ENCODE peak calls at places on chromosomes 16 and 17, in eight cellular contexts. N is substantia nigra; F is neural progenitor cell; D is effector memory CD4-positive, alpha-beta T cell; H is HS-5; C is Kasumi-1; M is H7; Q is dorsolateral prefrontal cortex. A is an unnamed sample.

GRCh38 chr17:19361326-19361725 is 1.2 kb downstream of the B9D1 start:
- DNase-seq in N (no peak), F (no peak), D (no peak), H (no peak), C (no peak), M (no peak), Q (no peak), A (no peak)

GRCh38 chr17:44024853-44025252 is 10.1 kb upstream of the TMEM101 start:
- DNase-seq in N (no peak), F (no peak), D (no peak), H (no peak), C (no peak), M (no peak), Q (no peak), A (no peak)

GRCh38 chr16:10927497-10928112 is 14.7 kb downstream of the DEXI start:
- DNase-seq in N (no peak), F (no peak), D (no peak), H (no peak), C (no peak), M (no peak), Q (no peak), A (no peak)

GRCh38 chr16:86108062-86108461 is 209.1 kb downstream of the IRF8 start:
- DNase-seq in N (no peak), F (no peak), D (no peak), H (no peak), C (no peak), M (no peak), Q (no peak), A (no peak)

GRCh38 chr17:72336026-72336803 is 215.4 kb downstream of the SOX9 start:
- DNase-seq in N (peak), F (peak), D (no peak), H (no peak), C (no peak), M (peak), Q (no peak), A (no peak)

GRCh38 chr17:82065638-82066303 is at the start of gene DUS1L:
- DNase-seq in N (peak), F (peak), D (peak), H (no peak), C (peak), M (peak), Q (peak), A (peak)

GRCh38 chr16:81311762-81312161 is 3.0 kb upstream of the GAN start:
- DNase-seq in N (no peak), F (no peak), D (no peak), H (no peak), C (no peak), M (no peak), Q (no peak), A (no peak)

GRCh38 chr16:64416232-64417010 is 705.4 kb downstream of the CDH11 start:
- DNase-seq in N (no peak), F (no peak), D (no peak), H (no peak), C (no peak), M (no peak), Q (no peak), A (no peak)

GRCh38 chr16:52446076-52446475 is 100.9 kb downstream of the TOX3 start:
- DNase-seq in N (no peak), F (no peak), D (no peak), H (no peak), C (no peak), M (peak), Q (peak), A (no peak)

GRCh38 chr16:1596516-1596915 is 15.4 kb downstream of the IFT140 start:
- DNase-seq in N (no peak), F (no peak), D (no peak), H (no peak), C (no peak), M (no peak), Q (no peak), A (no peak)

GRCh38 chr17:41613277-41614082 is 913 bp upstream of the KRT16 start:
- DNase-seq in N (no peak), F (no peak), D (no peak), H (no peak), C (no peak), M (peak), Q (no peak), A (no peak)

GRCh38 chr17:63447688-63448005 is 1.5 kb upstream of the CYB561 start:
- DNase-seq in N (no peak), F (no peak), D (no peak), H (no peak), C (peak), M (peak), Q (no peak), A (no peak)

GRCh38 chr16:87226926-87227650 is 90.1 kb downstream of the C16orf95 start:
- DNase-seq in N (no peak), F (no peak), D (no peak), H (no peak), C (no peak), M (no peak), Q (no peak), A (no peak)

GRCh38 chr17:70310251-70310672 is 140.9 kb downstream of the KCNJ2 start:
- DNase-seq in N (no peak), F (no peak), D (no peak), H (no peak), C (no peak), M (no peak), Q (no peak), A (no peak)

GRCh38 chr16:87318158-87318644 is 1.0 kb upstream of the C16orf95 start:
- DNase-seq in N (no peak), F (no peak), D (no peak), H (no peak), C (no peak), M (no peak), Q (no peak), A (peak)

GRCh38 chr16:46673320-46674013 is 15.5 kb downstream of the VPS35 start:
- DNase-seq in N (no peak), F (peak), D (peak), H (no peak), C (peak), M (peak), Q (peak), A (no peak)

GRCh38 chr17:27529230-27529796 is 73.1 kb downstream of the KSR1 start:
- DNase-seq in N (no peak), F (no peak), D (no peak), H (no peak), C (peak), M (no peak), Q (no peak), A (peak)

GRCh38 chr17:59355030-59355694 is 23.7 kb downstream of the YPEL2 start:
- DNase-seq in N (no peak), F (no peak), D (no peak), H (no peak), C (no peak), M (no peak), Q (no peak), A (no peak)

GRCh38 chr17:9917131-9917530 is 12.1 kb upstream of the RCVRN start:
- DNase-seq in N (no peak), F (no peak), D (no peak), H (no peak), C (no peak), M (no peak), Q (no peak), A (no peak)

GRCh38 chr17:28675980-28676379 is 14.0 kb downstream of the SUPT6H start:
- DNase-seq in N (no peak), F (no peak), D (no peak), H (no peak), C (peak), M (peak), Q (no peak), A (no peak)

GRCh38 chr16:22624038-22624656 is 113.5 kb downstream of the NPIPB5 start:
- DNase-seq in N (no peak), F (no peak), D (no peak), H (no peak), C (no peak), M (no peak), Q (no peak), A (peak)

GRCh38 chr17:691423-691822 is 23.2 kb downstream of the VPS53 start:
- DNase-seq in N (no peak), F (no peak), D (no peak), H (peak), C (no peak), M (no peak), Q (no peak), A (no peak)